ENCODE peak calls at places on chromosomes 3 and 15, in eight cellular contexts. A is uterus; M is HS-27A; U is GM03348; K is activated naive CD4-positive, alpha-beta T cell treated with anti-CD3 and anti-CD28 coated beads for 36 hours; B is stromal cell of bone marrow; I is cardiac muscle cell; C is left colon. N is an unnamed sample.

GRCh38 chr15:28930476-28931291 is 44.9 kb downstream of the APBA2 start:
- DNase-seq in A (no peak), M (no peak), U (no peak), K (no peak), B (no peak), I (no peak), C (no peak), N (no peak)

GRCh38 chr3:57977755-57978715 is 30.2 kb upstream of the FLNB start:
- DNase-seq in A (no peak), M (no peak), U (peak), K (no peak), B (no peak), I (no peak), C (peak), N (no peak)

GRCh38 chr3:111723293-111723963 is 128.3 kb upstream of the ZBED2 start:
- DNase-seq in A (no peak), M (no peak), U (peak), K (no peak), B (peak), I (peak), C (no peak), N (no peak)

GRCh38 chr15:80620931-80621330 is 74.2 kb upstream of the ABHD17C start:
- DNase-seq in A (no peak), M (no peak), U (no peak), K (no peak), B (no peak), I (no peak), C (no peak), N (no peak)

GRCh38 chr15:97652041-97652440 is 308.5 kb upstream of the ARRDC4 start:
- DNase-seq in A (no peak), M (no peak), U (no peak), K (no peak), B (no peak), I (no peak), C (no peak), N (no peak)

GRCh38 chr15:23877502-23878412 is 190.7 kb upstream of the NDN start:
- DNase-seq in A (peak), M (no peak), U (peak), K (peak), B (no peak), I (peak), C (peak), N (peak)

GRCh38 chr3:161371441-161372320 is at the start of gene SPTSSB:
- DNase-seq in A (no peak), M (no peak), U (peak), K (peak), B (no peak), I (peak), C (no peak), N (peak)

GRCh38 chr3:52128118-52128683 is 26.0 kb downstream of the POC1A start:
- DNase-seq in A (no peak), M (no peak), U (no peak), K (no peak), B (no peak), I (peak), C (no peak), N (no peak)

GRCh38 chr3:39849992-39850706 is 40.7 kb downstream of the MYRIP start:
- DNase-seq in A (no peak), M (no peak), U (no peak), K (no peak), B (no peak), I (no peak), C (no peak), N (no peak)

GRCh38 chr3:51779137-51779536 is at the start of gene IQCF6:
- DNase-seq in A (no peak), M (no peak), U (no peak), K (no peak), B (no peak), I (no peak), C (no peak), N (no peak)

GRCh38 chr15:77035999-77036471 is 34.9 kb downstream of the TSPAN3 start:
- DNase-seq in A (no peak), M (no peak), U (no peak), K (no peak), B (no peak), I (no peak), C (no peak), N (peak)